ENCODE peak calls at places on chromosomes 6 and 20, in six cellular contexts. R, N, H, P, G and X are unnamed samples.

GRCh38 chr20:55160022-55160421 is 684.6 kb downstream of the DOK5 start:
- DNase-seq in R (no peak), P (no peak), G (peak; percentile 67), H (no peak), N (no peak), X (peak; percentile 53)

GRCh38 chr20:56826971-56827645 is 198.0 kb downstream of the TFAP2C start:
- DNase-seq in P (no peak), H (no peak), R (no peak), N (no peak), G (no peak), X (no peak)

GRCh38 chr6:108435391-108435790 is 125.3 kb upstream of the FOXO3 start:
- DNase-seq in G (no peak), H (no peak), R (no peak), P (no peak), N (no peak), X (no peak)

GRCh38 chr20:61697666-61698597 is 367.7 kb downstream of the TAF4 start:
- DNase-seq in G (no peak), R (no peak), H (no peak), P (no peak), N (no peak), X (no peak)

GRCh38 chr6:43907789-43908472 is 137.9 kb downstream of the VEGFA start:
- DNase-seq in R (no peak), G (no peak), N (no peak), P (peak; percentile 33), H (no peak), X (no peak)

GRCh38 chr6:157272866-157273755 is 50.2 kb downstream of the TMEM242 start:
- DNase-seq in H (no peak), R (no peak), P (no peak), N (no peak), G (no peak), X (no peak)

GRCh38 chr20:33862709-33863403 is 51.7 kb downstream of the CHMP4B start:
- DNase-seq in N (peak; percentile 24), R (peak; percentile 88), H (peak; percentile 59), P (peak; percentile 65), G (peak; percentile 31), X (no peak)

GRCh38 chr6:6659600-6660327 is 71.2 kb downstream of the LY86 start:
- DNase-seq in N (no peak), P (no peak), R (no peak), G (no peak), H (no peak), X (no peak)

GRCh38 chr20:36950432-36951197 is 893 bp downstream of the SAMHD1 start:
- DNase-seq in G (peak; percentile 54), R (peak; percentile 81), H (peak; percentile 15), N (no peak), P (no peak), X (no peak)

GRCh38 chr20:22763257-22763906 is 179.0 kb upstream of the FOXA2 start:
- DNase-seq in N (peak; percentile 45), G (peak; percentile 87), P (no peak), R (peak; percentile 61), H (no peak), X (peak; percentile 75)

GRCh38 chr6:39999006-39999867 is 65.0 kb upstream of the MOCS1 start:
- DNase-seq in R (no peak), G (peak; percentile 3), P (no peak), H (no peak), N (no peak), X (peak; percentile 6)

GRCh38 chr20:57473246-57474042 is 51.5 kb downstream of the CTCFL start:
- DNase-seq in H (no peak), G (peak; percentile 20), R (peak; percentile 56), N (no peak), P (no peak), X (peak; percentile 39)

GRCh38 chr20:22686097-22686496 is 101.7 kb upstream of the FOXA2 start:
- DNase-seq in H (no peak), N (no peak), P (peak; percentile 70), R (peak; percentile 86), G (peak; percentile 60), X (peak; percentile 6)

GRCh38 chr6:111482236-111482958 is 621 bp downstream of the REV3L start:
- DNase-seq in G (peak; percentile 54), N (no peak), H (no peak), R (peak; percentile 84), P (peak; percentile 73), X (no peak)

GRCh38 chr6:43442935-43443334 is 12.4 kb downstream of the DLK2 start:
- DNase-seq in N (no peak), G (no peak), R (no peak), P (no peak), H (no peak), X (no peak)

GRCh38 chr6:160030103-160030502 is 61.2 kb downstream of the IGF2R start:
- DNase-seq in H (peak; percentile 79), G (peak; percentile 94), N (peak; percentile 94), P (peak; percentile 95), R (peak; percentile 95), X (peak; percentile 95)

GRCh38 chr20:49790077-49790798 is 22.4 kb upstream of the SLC9A8 start:
- DNase-seq in R (peak; percentile 83), N (no peak), H (no peak), G (no peak), P (peak; percentile 57), X (no peak)

GRCh38 chr20:1761116-1761515 is 103.5 kb upstream of the SIRPG start:
- DNase-seq in N (peak; percentile 64), P (no peak), H (no peak), G (peak; percentile 83), R (no peak), X (peak; percentile 92)

GRCh38 chr20:35571566-35571965 is 29.7 kb downstream of the ERGIC3 start:
- DNase-seq in H (no peak), G (no peak), R (no peak), P (no peak), N (no peak), X (no peak)

GRCh38 chr6:80522556-80522955 is 416.1 kb downstream of the BCKDHB start:
- DNase-seq in P (no peak), G (no peak), N (no peak), R (no peak), H (no peak), X (no peak)

GRCh38 chr6:115932481-115932880 is 128.2 kb downstream of the FRK start:
- DNase-seq in R (no peak), G (peak; percentile 92), H (no peak), P (no peak), N (no peak), X (peak; percentile 74)

GRCh38 chr6:39289490-39289889 is 24.7 kb downstream of the KCNK17 start:
- DNase-seq in N (no peak), P (no peak), R (no peak), H (no peak), G (peak; percentile 76), X (no peak)

GRCh38 chr20:17735206-17735804 is 35.5 kb downstream of the BANF2 start:
- DNase-seq in R (no peak), G (peak; percentile 45), H (no peak), P (no peak), N (peak; percentile 38), X (peak; percentile 68)

GRCh38 chr6:109336221-109336955 is 45.9 kb downstream of the CD164 start:
- DNase-seq in P (no peak), G (peak; percentile 79), H (no peak), N (no peak), R (no peak), X (peak; percentile 75)

GRCh38 chr6:5746392-5747140 is 260.2 kb downstream of the NRN1 start:
- DNase-seq in H (peak; percentile 17), R (no peak), P (no peak), N (no peak), G (no peak), X (no peak)

GRCh38 chr20:33839591-33839990 is 28.4 kb downstream of the CHMP4B start:
- DNase-seq in N (no peak), P (peak; percentile 73), G (no peak), R (peak; percentile 74), H (no peak), X (no peak)

GRCh38 chr6:40210628-40211056 is 276.4 kb upstream of the MOCS1 start:
- DNase-seq in G (no peak), R (no peak), P (no peak), H (no peak), N (no peak), X (no peak)

GRCh38 chr6:33558801-33559200 is 21.3 kb downstream of the BAK1 start:
- DNase-seq in G (no peak), H (no peak), N (no peak), R (no peak), P (no peak), X (no peak)